ENCODE peak calls at places on chromosome X, in eight cellular contexts. H is kidney epithelial cell; F is GM19239; X is adrenal gland; I is nephron progenitor cell; P is brain pericyte; U is D721Med; G is activated effector memory CD4-positive, alpha-beta T cell treated with anti-CD3 and anti-CD28 coated beads, Interleukin-2, amount 50 U/mL, for 16 hours. R is an unnamed sample.

GRCh38 chrX:72128881-72129280 is 2.8 kb downstream of the RTL5 start:
- DNase-seq in G (peak), U (no peak), P (no peak), X (no peak), H (no peak), F (no peak), I (no peak), R (no peak)

GRCh38 chrX:20522420-20522819 is 255.7 kb upstream of the RPS6KA3 start:
- DNase-seq in P (no peak), H (no peak), I (no peak), X (no peak), U (no peak), F (no peak), G (no peak), R (no peak)

GRCh38 chrX:153336128-153336894 is 2.4 kb downstream of the ZNF275 start:
- DNase-seq in U (no peak), I (no peak), G (peak), H (no peak), F (peak), P (no peak), X (no peak), R (no peak)

GRCh38 chrX:17703201-17703600 is 34.1 kb upstream of the SCML1 start:
- DNase-seq in H (no peak), X (no peak), F (no peak), I (no peak), P (no peak), G (no peak), U (no peak), R (no peak)

GRCh38 chrX:37824491-37825224 is 22.7 kb downstream of the DYNLT3 start:
- DNase-seq in X (no peak), G (no peak), I (no peak), P (no peak), H (no peak), F (no peak), U (no peak), R (no peak)

GRCh38 chrX:47619486-47620302 is at the start of gene SYN1:
- DNase-seq in X (peak), U (peak), F (peak), G (peak), H (peak), I (peak), P (peak), R (no peak)

GRCh38 chrX:9459349-9459748 is 5.5 kb upstream of the TBL1X start:
- DNase-seq in F (no peak), G (no peak), P (no peak), X (no peak), U (no peak), H (no peak), I (no peak), R (no peak)

GRCh38 chrX:24498975-24499374 is 33.9 kb downstream of the PDK3 start:
- DNase-seq in I (no peak), U (no peak), X (no peak), H (no peak), G (no peak), F (no peak), P (no peak), R (no peak)

GRCh38 chrX:33277046-33277445 is 65.7 kb upstream of the DMD start:
- DNase-seq in I (no peak), H (no peak), G (no peak), F (no peak), P (no peak), X (no peak), U (no peak), R (no peak)

GRCh38 chrX:135543924-135544323 is 23.5 kb downstream of the INTS6L start:
- DNase-seq in G (peak), H (no peak), U (no peak), P (no peak), X (no peak), I (no peak), F (no peak), R (no peak)

GRCh38 chrX:115284877-115285276 is 4.6 kb upstream of the LUZP4 start:
- DNase-seq in I (no peak), H (no peak), U (no peak), G (no peak), X (no peak), P (no peak), F (no peak), R (no peak)

GRCh38 chrX:136268051-136269048 is 17.1 kb upstream of the MAP7D3 start:
- DNase-seq in P (no peak), I (peak), F (no peak), G (peak), X (peak), U (no peak), H (no peak), R (peak)

GRCh38 chrX:72021975-72022374 is 109.7 kb downstream of the RTL5 start:
- DNase-seq in I (no peak), X (peak), P (no peak), F (peak), G (peak), U (no peak), H (no peak), R (no peak)

GRCh38 chrX:40539214-40540142 is 41.3 kb upstream of the ATP6AP2 start:
- DNase-seq in X (no peak), I (peak), G (peak), H (peak), F (peak), P (no peak), U (no peak), R (no peak)

GRCh38 chrX:95058815-95059214 is 1384.8 kb downstream of the FAM133A start:
- DNase-seq in F (no peak), I (no peak), G (no peak), U (no peak), P (no peak), X (no peak), H (peak), R (no peak)

GRCh38 chrX:12974217-12974796 is 603 bp upstream of the TMSB4X start:
- DNase-seq in H (no peak), P (no peak), F (no peak), X (no peak), G (peak), I (peak), U (no peak), R (peak)

GRCh38 chrX:47683171-47684145 is 24.5 kb upstream of the UXT start:
- DNase-seq in I (no peak), U (no peak), H (no peak), F (no peak), G (no peak), X (no peak), P (no peak), R (no peak)

GRCh38 chrX:1466232-1466661 is 13.5 kb upstream of the ASMTL start:
- DNase-seq in H (no peak), U (no peak), P (no peak), G (no peak), F (no peak), I (no peak), X (peak), R (no peak)

GRCh38 chrX:110317079-110317819 is 636 bp downstream of the AMMECR1 start:
- DNase-seq in X (peak), H (no peak), G (peak), P (no peak), U (no peak), F (no peak), I (peak), R (peak)

GRCh38 chrX:131778269-131779218 is 234.7 kb downstream of the OR13H1 start:
- DNase-seq in G (no peak), H (peak), F (no peak), X (peak), U (no peak), P (no peak), I (no peak), R (no peak)

R was measured in NK-92 treated with Interleukin-12 subunit alpha and Interleukin-12 subunit beta, amount 100 ng/mL, for 24 hours.